ENCODE peak calls at places on chromosomes 5 and 9, in five cellular contexts. C is adrenal gland, J is gastrocnemius medialis, L is HCT116, A is uterus. F is an unnamed sample.

GRCh38 chr5:141223112-141223783 is at the start of gene PCDHB14:
- DNase-seq in L (peak), J (no peak), C (no peak), A (no peak), F (no peak)

GRCh38 chr9:132020272-132020671 is 59.4 kb downstream of the MED27 start:
- DNase-seq in L (no peak), A (no peak), C (no peak), J (no peak), F (no peak)

GRCh38 chr5:150801117-150801927 is 22.8 kb downstream of the SMIM3 start:
- DNase-seq in A (no peak), C (peak), L (peak), J (no peak), F (peak)

GRCh38 chr5:110916373-110917049 is 155.0 kb upstream of the TSLP start:
- DNase-seq in J (no peak), L (no peak), C (peak), A (no peak), F (no peak)

GRCh38 chr5:128290152-128290858 is 206.7 kb downstream of the SLC12A2 start:
- DNase-seq in C (no peak), L (no peak), J (no peak), A (no peak), F (no peak)

GRCh38 chr9:91443994-91444392 is 20.4 kb upstream of the NFIL3 start:
- DNase-seq in L (no peak), A (no peak), J (no peak), C (no peak), F (no peak)

GRCh38 chr5:173917788-173918786 is 29.9 kb downstream of the CPEB4 start:
- DNase-seq in L (peak), A (peak), J (peak), C (peak), F (peak)

GRCh38 chr9:132794730-132795380 is 83.2 kb downstream of the AK8 start:
- DNase-seq in A (no peak), L (no peak), C (no peak), J (no peak), F (no peak)

GRCh38 chr5:167835146-167835545 is 456.3 kb upstream of the WWC1 start:
- DNase-seq in J (no peak), L (no peak), A (no peak), C (no peak), F (no peak)

GRCh38 chr5:143889986-143890385 is 78.0 kb downstream of the HMHB1 start:
- DNase-seq in A (no peak), L (no peak), J (no peak), C (no peak), F (no peak)

GRCh38 chr5:123440456-123440855 is 17.3 kb upstream of the CEP120 start:
- DNase-seq in J (no peak), L (no peak), A (no peak), C (no peak), F (no peak)

GRCh38 chr9:37969130-37969529 is 65.2 kb upstream of the SLC25A51 start:
- DNase-seq in J (no peak), L (no peak), A (no peak), C (peak), F (no peak)

GRCh38 chr9:37967681-37968080 is 63.8 kb upstream of the SLC25A51 start:
- DNase-seq in A (no peak), J (no peak), C (no peak), L (no peak), F (no peak)

GRCh38 chr9:37967272-37967581 is 63.3 kb upstream of the SLC25A51 start:
- DNase-seq in L (no peak), A (no peak), J (no peak), C (no peak), F (no peak)

GRCh38 chr9:37969558-37970300 is 65.8 kb upstream of the SLC25A51 start:
- DNase-seq in A (no peak), J (no peak), C (no peak), L (no peak), F (no peak)

DNA sequence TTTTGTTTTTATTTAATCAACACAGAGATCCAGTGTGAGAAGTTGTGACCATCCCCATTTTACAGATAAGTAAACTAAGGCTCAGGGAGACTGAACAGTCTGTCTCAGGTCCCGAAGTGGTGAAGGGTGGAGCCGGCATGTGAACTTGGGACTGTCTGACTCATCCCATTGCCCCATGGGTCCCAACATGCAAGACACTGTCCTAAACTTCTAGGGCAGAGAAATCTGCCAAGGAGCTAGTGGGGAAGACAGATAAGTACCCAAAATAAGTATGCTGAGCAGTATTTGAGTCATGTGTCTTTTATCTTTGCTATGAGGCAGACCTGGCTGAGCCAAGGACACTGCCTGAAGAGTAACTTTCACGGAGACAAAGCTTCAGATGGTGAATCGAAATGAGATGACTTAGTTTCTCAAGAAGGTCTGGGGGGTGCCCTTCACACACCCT is 64.3 kb upstream of the SLC25A51 start:
- DNase-seq in A (no peak), J (no peak), L (no peak), C (peak), F (no peak)
- TF ChIP-seq POLR2A in A (no peak), J (no peak), L (no peak), C (no peak), F (no peak)

GRCh38 chr5:38657020-38657419 is 100.6 kb upstream of the LIFR start:
- DNase-seq in A (no peak), L (no peak), C (no peak), J (no peak), F (no peak)

GRCh38 chr5:38655691-38656090 is 99.2 kb upstream of the LIFR start:
- DNase-seq in A (no peak), J (no peak), L (no peak), C (no peak), F (no peak)

GRCh38 chr5:38662088-38662487 is 105.6 kb upstream of the LIFR start:
- DNase-seq in J (no peak), C (no peak), L (no peak), A (no peak), F (no peak)

GRCh38 chr5:38663276-38663675 is 106.8 kb upstream of the LIFR start:
- DNase-seq in J (no peak), A (no peak), L (no peak), C (no peak), F (no peak)

GRCh38 chr5:38660194-38660668 is 103.8 kb upstream of the LIFR start:
- DNase-seq in J (peak), L (no peak), A (no peak), C (no peak), F (no peak)
- TF ChIP-seq POLR2A in J (peak), L (no peak), A (peak), C (no peak), F (no peak)

DNA sequence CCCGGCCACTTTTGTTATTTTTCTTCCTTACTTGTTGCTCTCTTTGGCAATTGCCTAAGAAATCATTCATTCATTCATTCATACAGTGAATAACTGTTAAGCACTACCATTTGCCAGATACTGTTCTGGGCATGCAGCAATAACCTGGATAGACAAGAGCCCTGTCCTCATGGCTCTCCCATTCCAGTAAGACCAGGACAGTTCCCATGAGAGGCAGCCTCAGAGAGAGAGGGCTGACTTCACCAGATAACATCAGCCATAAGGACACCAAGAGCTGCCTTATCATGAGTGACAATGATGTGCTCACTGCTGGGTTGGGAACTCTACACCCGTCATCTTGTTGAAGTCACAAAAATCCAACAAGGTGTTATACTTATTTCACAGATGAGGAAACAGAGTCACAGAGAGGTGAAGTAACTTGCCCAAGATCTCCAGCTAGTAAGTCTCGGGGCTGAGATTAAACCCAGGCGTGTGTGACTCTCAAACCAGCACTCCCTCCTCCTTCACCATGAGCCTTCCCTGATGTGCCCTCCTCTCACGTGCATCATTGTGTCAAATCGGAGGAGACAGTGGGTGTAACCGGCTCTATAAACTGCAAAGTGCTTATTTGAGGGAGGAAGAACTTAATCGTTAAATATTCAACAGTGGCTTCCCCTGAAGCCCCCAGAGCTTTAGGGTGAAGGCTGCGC is 61.1 kb upstream of the TBC1D2 start:
- DNase-seq in L (no peak), C (no peak), J (no peak), A (no peak), F (no peak)
- TF ChIP-seq POLR2A in L (no peak), C (no peak), J (no peak), A (no peak), F (no peak)

DNA sequence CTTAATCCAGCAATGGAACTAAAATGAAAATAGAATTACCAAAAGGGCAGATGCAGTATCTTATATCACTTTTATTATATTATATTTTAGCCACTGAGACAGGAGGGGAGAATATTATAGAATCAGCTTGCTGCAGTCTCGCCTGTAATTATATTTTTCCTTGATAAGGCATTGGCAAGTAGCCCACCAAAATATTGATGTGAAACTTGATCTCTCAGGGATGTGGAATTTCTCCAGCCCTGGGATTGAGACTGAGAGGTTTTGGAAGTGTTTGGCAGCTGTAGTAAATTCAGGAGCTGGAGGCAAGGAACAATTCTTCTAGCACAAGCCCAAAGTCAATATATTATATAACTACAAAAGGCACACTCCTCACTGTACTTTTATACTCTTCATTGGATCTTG is 142.1 kb upstream of the ADAMTSL1 start:
- DNase-seq in L (no peak), A (no peak), C (no peak), J (no peak), F (no peak)
- TF ChIP-seq POLR2A in L (no peak), A (no peak), C (no peak), J (no peak), F (no peak)

GRCh38 chr5:138491669-138492551 is 26.6 kb downstream of the EGR1 start:
- DNase-seq in A (peak), C (peak), L (peak), J (peak), F (peak)
- TF ChIP-seq POLR2A in A (peak), C (peak), L (peak), J (no peak), F (peak)

GRCh38 chr5:176400382-176401156 is 12.0 kb downstream of the HIGD2A start:
- DNase-seq in A (no peak), J (no peak), L (no peak), C (no peak), F (no peak)
- TF ChIP-seq POLR2A in A (no peak), J (no peak), L (no peak), C (no peak), F (no peak)

F was measured in ovary.